ENCODE peak calls at places on chromosome 20, in four cellular contexts. M is WTC11, I is K562, E is GM12878. K is an unnamed sample.

GRCh38 chr20:17676942-17677341 is 5.1 kb downstream of the RRBP1 start:
- DNase-seq in M (no peak), I (no peak), E (no peak), K (no peak)

GRCh38 chr20:22745194-22745500 is 160.8 kb upstream of the FOXA2 start:
- DNase-seq in M (no peak), I (no peak), E (no peak), K (no peak)

GRCh38 chr20:22523499-22524392 is 60.6 kb downstream of the FOXA2 start:
- DNase-seq in M (no peak), I (no peak), E (no peak), K (no peak)

GRCh38 chr20:32490942-32491763 is 94.0 kb downstream of the NOL4L start:
- DNase-seq in M (no peak), I (no peak), E (no peak), K (no peak)

GRCh38 chr20:41166201-41167117 is 29.1 kb downstream of the PLCG1 start:
- DNase-seq in M (no peak), I (no peak), E (no peak), K (no peak)

GRCh38 chr20:33092361-33092760 is 12.9 kb downstream of the BPIFB4 start:
- DNase-seq in M (no peak), I (no peak), E (no peak), K (no peak)

GRCh38 chr20:46128310-46129151 is 10.4 kb downstream of the CD40 start:
- DNase-seq in M (peak; percentile 71), I (peak; percentile 68), E (no peak), K (peak; percentile 89)

GRCh38 chr20:33981964-33982363 is 11.7 kb upstream of the RALY start:
- DNase-seq in M (no peak), I (no peak), E (no peak), K (no peak)

GRCh38 chr20:32742322-32743236 is 688 bp downstream of the COMMD7 start:
- DNase-seq in M (no peak), I (no peak), E (no peak), K (peak; percentile 39)

GRCh38 chr20:11060423-11061205 is 386.8 kb upstream of the JAG1 start:
- DNase-seq in M (no peak), I (no peak), E (no peak), K (no peak)

GRCh38 chr20:41631826-41632225 is 13.6 kb upstream of the CHD6 start:
- DNase-seq in M (no peak), I (no peak), E (no peak), K (no peak)

GRCh38 chr20:9294081-9294480 is 220.3 kb upstream of the LAMP5 start:
- DNase-seq in M (no peak), I (no peak), E (no peak), K (no peak)

GRCh38 chr20:2093200-2093781 is 8.3 kb upstream of the STK35 start:
- DNase-seq in M (peak; percentile 71), I (no peak), E (no peak), K (peak; percentile 36)

DNA sequence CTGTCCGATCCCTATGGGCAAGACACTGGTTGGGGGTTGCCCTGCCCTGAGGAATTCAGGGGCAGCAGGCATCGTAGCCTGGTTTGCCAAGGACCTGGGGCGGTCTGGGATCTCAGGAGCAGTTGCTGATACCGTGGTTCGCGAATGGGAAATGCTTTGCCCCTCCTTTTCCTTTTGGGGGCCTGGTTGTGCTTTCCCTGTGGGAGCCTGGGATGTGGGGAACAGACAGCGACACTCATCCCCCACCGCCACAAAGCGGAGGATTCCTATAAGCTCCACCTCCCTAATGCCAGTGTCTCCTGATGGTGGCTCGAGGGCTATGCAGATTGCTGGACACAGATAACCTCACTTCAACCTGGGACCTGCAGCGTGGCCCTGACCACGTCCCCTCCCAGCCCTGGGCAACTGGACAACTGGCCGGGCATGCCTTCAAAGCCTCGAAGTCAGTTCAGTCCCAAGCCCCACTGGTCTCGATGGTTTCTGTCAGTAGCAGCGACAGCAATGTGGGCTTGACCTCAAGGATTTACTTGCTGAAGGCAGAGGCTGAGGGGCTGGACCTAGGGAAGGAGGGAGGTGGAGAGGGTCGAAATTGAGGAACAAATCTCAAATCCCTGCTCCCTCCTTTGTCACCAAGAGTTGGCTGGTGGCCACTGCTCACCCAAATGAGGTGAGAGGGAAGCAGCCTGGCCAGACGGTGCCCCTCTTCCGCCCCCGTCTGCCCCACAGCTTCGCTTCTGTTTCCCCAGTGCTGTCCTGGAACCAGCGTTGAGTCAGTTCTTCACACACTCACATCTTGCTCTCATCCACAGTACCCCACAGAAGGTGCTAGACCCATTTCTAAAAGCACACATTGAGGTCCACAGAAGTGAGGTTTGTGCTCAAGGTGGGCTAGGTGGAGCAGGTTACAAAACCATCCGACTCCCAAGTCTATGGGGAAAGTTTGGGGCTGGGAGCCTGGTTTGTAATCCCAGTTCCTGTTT is 3.5 kb downstream of the CEBPB start:
- DNase-seq in M (no peak), I (no peak), E (no peak), K (no peak)
- TF ChIP-seq USF1 in M (no peak), I (no peak), E (no peak), K (no peak)

DNA sequence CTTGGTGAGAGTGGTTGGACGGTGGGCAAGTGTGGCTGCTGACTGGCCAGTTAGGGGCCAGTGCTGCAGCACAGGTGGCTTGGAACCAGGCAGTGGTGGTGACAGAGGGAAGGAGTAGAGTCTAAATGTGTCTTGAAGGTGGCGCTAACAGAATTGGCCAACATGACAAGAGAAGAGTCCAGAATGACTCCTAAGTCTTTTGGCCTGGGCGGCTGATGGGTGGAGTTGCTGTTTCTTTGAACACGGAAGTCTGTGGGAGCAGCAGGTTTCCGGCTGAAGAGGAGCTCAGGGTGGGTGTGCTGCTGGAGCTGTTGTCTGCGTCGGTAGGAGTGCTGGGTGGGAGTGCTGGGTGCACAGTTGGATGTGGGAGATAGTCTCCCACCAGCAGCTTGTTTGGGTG is 10.1 kb downstream of the LSM14B start:
- DNase-seq in M (no peak), I (no peak), E (no peak), K (no peak)
- TF ChIP-seq USF1 in M (no peak), I (no peak), E (no peak), K (no peak)

GRCh38 chr20:60201198-60201597 is 243.0 kb downstream of the CDH26 start:
- DNase-seq in M (no peak), I (no peak), E (no peak), K (no peak)

GRCh38 chr20:60204601-60205000 is 246.4 kb downstream of the CDH26 start:
- DNase-seq in M (no peak), I (no peak), E (no peak), K (no peak)

GRCh38 chr20:60202046-60202445 is 243.8 kb downstream of the CDH26 start:
- DNase-seq in M (no peak), I (no peak), E (no peak), K (no peak)

GRCh38 chr20:60206259-60206658 is 248.0 kb downstream of the CDH26 start:
- DNase-seq in M (peak; percentile 46), I (peak; percentile 17), E (no peak), K (peak; percentile 43)

DNA sequence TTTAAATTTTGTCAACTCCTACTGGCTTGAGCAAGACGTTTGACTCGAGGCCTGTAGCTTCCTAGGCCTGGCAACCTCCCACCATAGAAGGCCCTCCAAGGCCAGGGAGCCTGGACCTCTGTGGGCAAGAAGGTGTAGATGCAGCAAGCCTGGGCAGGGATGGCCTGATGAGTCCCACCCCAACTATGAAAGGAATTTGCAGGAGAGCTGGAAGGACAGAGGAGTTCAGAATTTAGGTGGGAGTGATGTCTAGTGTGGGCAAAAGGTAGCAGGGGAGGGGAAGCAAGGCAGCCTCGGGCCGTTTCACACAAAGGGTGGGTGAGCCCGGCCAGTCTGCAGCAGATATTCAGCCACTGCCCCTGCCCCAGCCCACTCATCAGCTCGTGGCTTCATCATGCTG is 245.2 kb downstream of the CDH26 start:
- DNase-seq in M (no peak), I (no peak), E (no peak), K (no peak)
- TF ChIP-seq USF1 in M (no peak), I (no peak), E (no peak), K (no peak)

DNA sequence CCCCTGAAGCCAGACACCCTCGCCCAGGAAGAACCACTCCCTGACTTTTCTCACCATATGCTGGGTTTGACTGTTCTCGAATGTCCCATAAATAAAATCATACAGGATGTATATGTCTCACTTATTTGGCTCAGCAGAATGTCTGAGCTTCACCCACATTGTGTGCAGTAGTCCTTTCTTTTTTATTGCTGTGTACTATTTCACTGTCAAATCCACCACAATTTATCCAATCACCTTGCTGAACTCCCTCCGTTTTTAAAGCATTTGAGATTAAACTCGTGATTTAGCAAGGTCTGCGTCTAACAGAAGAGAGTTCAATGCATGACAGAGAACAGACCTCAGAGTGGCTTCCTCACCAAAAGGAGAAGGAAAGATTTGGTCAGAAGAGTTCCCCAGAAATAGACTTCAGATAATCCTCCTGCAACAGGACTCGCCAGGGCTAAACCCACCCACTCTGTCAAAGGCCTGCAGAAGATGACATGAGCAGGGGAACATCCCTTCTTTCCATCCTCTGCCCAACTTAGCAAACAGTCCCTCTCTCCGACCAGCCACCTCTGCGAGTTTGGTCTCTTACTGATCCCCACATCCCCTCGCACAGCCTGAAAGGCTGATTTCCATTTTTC is 7.6 kb downstream of the NFATC2 start:
- DNase-seq in M (no peak), I (no peak), E (no peak), K (no peak)
- TF ChIP-seq USF1 in M (no peak), I (no peak), E (no peak), K (no peak)

K was measured in SK-N-SH.